ENCODE peak calls at places on chromosomes 6 and 20, in seven cellular contexts. One of them, this sample, is unnamed.

GRCh38 chr20:63248835-63249591 is 5.2 kb downstream of the NKAIN4 start:
- DNase-seq in prostate gland: no peak
- DNase-seq in stimulated activated naive CD8-positive, alpha-beta T cell treated with anti-CD3 and anti-CD28 coated beads, Interleukin-15, Interleukin-2, amounts not matched to agents 100 U/mL and 50 U/mL, for 24 hours: no peak
- DNase-seq in effector CD4-positive, alpha-beta T cell: no peak
- DNase-seq in upper lobe of right lung: no peak
- DNase-seq in AG20443: no peak
- DNase-seq in left ventricle myocardium inferior: no peak
- DNase-seq in this sample: no peak

GRCh38 chr6:74074609-74075008 is 378.6 kb downstream of the CD109 start:
- DNase-seq in left ventricle myocardium inferior: no peak
- DNase-seq in prostate gland: no peak
- DNase-seq in upper lobe of right lung: no peak
- DNase-seq in effector CD4-positive, alpha-beta T cell: no peak
- DNase-seq in AG20443: no peak
- DNase-seq in stimulated activated naive CD8-positive, alpha-beta T cell treated with anti-CD3 and anti-CD28 coated beads, Interleukin-15, Interleukin-2, amounts not matched to agents 100 U/mL and 50 U/mL, for 24 hours: no peak
- DNase-seq in this sample: no peak

GRCh38 chr6:128516514-128516898 is 3.9 kb downstream of the PTPRK start:
- DNase-seq in effector CD4-positive, alpha-beta T cell: no peak
- DNase-seq in prostate gland: no peak
- DNase-seq in AG20443: peak
- DNase-seq in left ventricle myocardium inferior: no peak
- DNase-seq in stimulated activated naive CD8-positive, alpha-beta T cell treated with anti-CD3 and anti-CD28 coated beads, Interleukin-15, Interleukin-2, amounts not matched to agents 100 U/mL and 50 U/mL, for 24 hours: no peak
- DNase-seq in upper lobe of right lung: no peak
- DNase-seq in this sample: peak

GRCh38 chr6:44977406-44977740 is 350.8 kb upstream of the RUNX2 start:
- DNase-seq in effector CD4-positive, alpha-beta T cell: no peak
- DNase-seq in AG20443: no peak
- DNase-seq in stimulated activated naive CD8-positive, alpha-beta T cell treated with anti-CD3 and anti-CD28 coated beads, Interleukin-15, Interleukin-2, amounts not matched to agents 100 U/mL and 50 U/mL, for 24 hours: no peak
- DNase-seq in upper lobe of right lung: no peak
- DNase-seq in prostate gland: no peak
- DNase-seq in left ventricle myocardium inferior: no peak
- DNase-seq in this sample: no peak

GRCh38 chr20:59082981-59083380 is 40.4 kb upstream of the PRELID3B start:
- DNase-seq in left ventricle myocardium inferior: no peak
- DNase-seq in effector CD4-positive, alpha-beta T cell: no peak
- DNase-seq in stimulated activated naive CD8-positive, alpha-beta T cell treated with anti-CD3 and anti-CD28 coated beads, Interleukin-15, Interleukin-2, amounts not matched to agents 100 U/mL and 50 U/mL, for 24 hours: no peak
- DNase-seq in prostate gland: no peak
- DNase-seq in upper lobe of right lung: no peak
- DNase-seq in AG20443: peak
- DNase-seq in this sample: peak

GRCh38 chr6:109869398-109870165 is 108.5 kb upstream of the GPR6 start:
- DNase-seq in prostate gland: no peak
- DNase-seq in stimulated activated naive CD8-positive, alpha-beta T cell treated with anti-CD3 and anti-CD28 coated beads, Interleukin-15, Interleukin-2, amounts not matched to agents 100 U/mL and 50 U/mL, for 24 hours: no peak
- DNase-seq in upper lobe of right lung: no peak
- DNase-seq in AG20443: no peak
- DNase-seq in effector CD4-positive, alpha-beta T cell: no peak
- DNase-seq in left ventricle myocardium inferior: no peak
- DNase-seq in this sample: peak

GRCh38 chr20:54294094-54294493 is 86.2 kb downstream of the PFDN4 start:
- DNase-seq in AG20443: no peak
- DNase-seq in left ventricle myocardium inferior: no peak
- DNase-seq in upper lobe of right lung: no peak
- DNase-seq in stimulated activated naive CD8-positive, alpha-beta T cell treated with anti-CD3 and anti-CD28 coated beads, Interleukin-15, Interleukin-2, amounts not matched to agents 100 U/mL and 50 U/mL, for 24 hours: no peak
- DNase-seq in prostate gland: no peak
- DNase-seq in effector CD4-positive, alpha-beta T cell: no peak
- DNase-seq in this sample: no peak

GRCh38 chr6:42507195-42507594 is 55.5 kb upstream of the TRERF1 start:
- DNase-seq in AG20443: no peak
- DNase-seq in left ventricle myocardium inferior: no peak
- DNase-seq in prostate gland: no peak
- DNase-seq in stimulated activated naive CD8-positive, alpha-beta T cell treated with anti-CD3 and anti-CD28 coated beads, Interleukin-15, Interleukin-2, amounts not matched to agents 100 U/mL and 50 U/mL, for 24 hours: no peak
- DNase-seq in effector CD4-positive, alpha-beta T cell: no peak
- DNase-seq in upper lobe of right lung: no peak
- DNase-seq in this sample: no peak

GRCh38 chr20:40673442-40673841 is 15.6 kb downstream of the MAFB start:
- DNase-seq in prostate gland: peak
- DNase-seq in AG20443: no peak
- DNase-seq in stimulated activated naive CD8-positive, alpha-beta T cell treated with anti-CD3 and anti-CD28 coated beads, Interleukin-15, Interleukin-2, amounts not matched to agents 100 U/mL and 50 U/mL, for 24 hours: no peak
- DNase-seq in effector CD4-positive, alpha-beta T cell: no peak
- DNase-seq in left ventricle myocardium inferior: no peak
- DNase-seq in upper lobe of right lung: no peak
- DNase-seq in this sample: no peak

GRCh38 chr6:7156666-7157278 is 49.0 kb downstream of the RREB1 start:
- DNase-seq in effector CD4-positive, alpha-beta T cell: no peak
- DNase-seq in AG20443: peak
- DNase-seq in upper lobe of right lung: no peak
- DNase-seq in stimulated activated naive CD8-positive, alpha-beta T cell treated with anti-CD3 and anti-CD28 coated beads, Interleukin-15, Interleukin-2, amounts not matched to agents 100 U/mL and 50 U/mL, for 24 hours: no peak
- DNase-seq in left ventricle myocardium inferior: no peak
- DNase-seq in prostate gland: no peak
- DNase-seq in this sample: peak

GRCh38 chr6:158755636-158756035 is 63.5 kb downstream of the EZR start:
- DNase-seq in prostate gland: no peak
- DNase-seq in AG20443: no peak
- DNase-seq in upper lobe of right lung: no peak
- DNase-seq in stimulated activated naive CD8-positive, alpha-beta T cell treated with anti-CD3 and anti-CD28 coated beads, Interleukin-15, Interleukin-2, amounts not matched to agents 100 U/mL and 50 U/mL, for 24 hours: no peak
- DNase-seq in effector CD4-positive, alpha-beta T cell: no peak
- DNase-seq in left ventricle myocardium inferior: no peak
- DNase-seq in this sample: no peak

GRCh38 chr6:7730852-7731251 is 5.0 kb downstream of the BMP6 start:
- DNase-seq in upper lobe of right lung: no peak
- DNase-seq in effector CD4-positive, alpha-beta T cell: no peak
- DNase-seq in AG20443: peak
- DNase-seq in left ventricle myocardium inferior: no peak
- DNase-seq in prostate gland: no peak
- DNase-seq in stimulated activated naive CD8-positive, alpha-beta T cell treated with anti-CD3 and anti-CD28 coated beads, Interleukin-15, Interleukin-2, amounts not matched to agents 100 U/mL and 50 U/mL, for 24 hours: no peak
- DNase-seq in this sample: peak

GRCh38 chr20:38298768-38299288 is 5.1 kb upstream of the BPI start:
- DNase-seq in left ventricle myocardium inferior: peak
- DNase-seq in stimulated activated naive CD8-positive, alpha-beta T cell treated with anti-CD3 and anti-CD28 coated beads, Interleukin-15, Interleukin-2, amounts not matched to agents 100 U/mL and 50 U/mL, for 24 hours: no peak
- DNase-seq in AG20443: peak
- DNase-seq in prostate gland: peak
- DNase-seq in upper lobe of right lung: peak
- DNase-seq in effector CD4-positive, alpha-beta T cell: no peak
- DNase-seq in this sample: peak

GRCh38 chr6:99241905-99242534 is 107.5 kb downstream of the FAXC start:
- DNase-seq in effector CD4-positive, alpha-beta T cell: no peak
- DNase-seq in upper lobe of right lung: no peak
- DNase-seq in stimulated activated naive CD8-positive, alpha-beta T cell treated with anti-CD3 and anti-CD28 coated beads, Interleukin-15, Interleukin-2, amounts not matched to agents 100 U/mL and 50 U/mL, for 24 hours: no peak
- DNase-seq in left ventricle myocardium inferior: no peak
- DNase-seq in prostate gland: peak
- DNase-seq in AG20443: peak
- DNase-seq in this sample: peak

GRCh38 chr6:126716826-126717514 is 377.1 kb downstream of the CENPW start:
- DNase-seq in stimulated activated naive CD8-positive, alpha-beta T cell treated with anti-CD3 and anti-CD28 coated beads, Interleukin-15, Interleukin-2, amounts not matched to agents 100 U/mL and 50 U/mL, for 24 hours: no peak
- DNase-seq in upper lobe of right lung: no peak
- DNase-seq in left ventricle myocardium inferior: no peak
- DNase-seq in effector CD4-positive, alpha-beta T cell: no peak
- DNase-seq in AG20443: no peak
- DNase-seq in prostate gland: no peak
- DNase-seq in this sample: no peak

GRCh38 chr20:45317826-45318225 is 9.7 kb upstream of the MATN4 start:
- DNase-seq in prostate gland: no peak
- DNase-seq in effector CD4-positive, alpha-beta T cell: no peak
- DNase-seq in upper lobe of right lung: no peak
- DNase-seq in AG20443: no peak
- DNase-seq in stimulated activated naive CD8-positive, alpha-beta T cell treated with anti-CD3 and anti-CD28 coated beads, Interleukin-15, Interleukin-2, amounts not matched to agents 100 U/mL and 50 U/mL, for 24 hours: no peak
- DNase-seq in left ventricle myocardium inferior: no peak
- DNase-seq in this sample: no peak

GRCh38 chr6:66068033-66068432 is 361.0 kb upstream of the EYS start:
- DNase-seq in prostate gland: no peak
- DNase-seq in AG20443: no peak
- DNase-seq in effector CD4-positive, alpha-beta T cell: no peak
- DNase-seq in upper lobe of right lung: no peak
- DNase-seq in stimulated activated naive CD8-positive, alpha-beta T cell treated with anti-CD3 and anti-CD28 coated beads, Interleukin-15, Interleukin-2, amounts not matched to agents 100 U/mL and 50 U/mL, for 24 hours: no peak
- DNase-seq in left ventricle myocardium inferior: no peak
- DNase-seq in this sample: no peak

GRCh38 chr6:143449731-143450452 is 603 bp downstream of the ADAT2 start:
- DNase-seq in upper lobe of right lung: no peak
- DNase-seq in left ventricle myocardium inferior: no peak
- DNase-seq in effector CD4-positive, alpha-beta T cell: peak
- DNase-seq in prostate gland: peak
- DNase-seq in stimulated activated naive CD8-positive, alpha-beta T cell treated with anti-CD3 and anti-CD28 coated beads, Interleukin-15, Interleukin-2, amounts not matched to agents 100 U/mL and 50 U/mL, for 24 hours: peak
- DNase-seq in AG20443: peak
- DNase-seq in this sample: peak

GRCh38 chr6:111872521-111873177 is 603 bp downstream of the FYN start:
- DNase-seq in AG20443: peak
- DNase-seq in effector CD4-positive, alpha-beta T cell: peak
- DNase-seq in prostate gland: no peak
- DNase-seq in upper lobe of right lung: no peak
- DNase-seq in stimulated activated naive CD8-positive, alpha-beta T cell treated with anti-CD3 and anti-CD28 coated beads, Interleukin-15, Interleukin-2, amounts not matched to agents 100 U/mL and 50 U/mL, for 24 hours: peak
- DNase-seq in left ventricle myocardium inferior: peak
- DNase-seq in this sample: peak

GRCh38 chr6:120556491-120556890 is 777.8 kb downstream of the TBC1D32 start:
- DNase-seq in prostate gland: no peak
- DNase-seq in left ventricle myocardium inferior: no peak
- DNase-seq in upper lobe of right lung: no peak
- DNase-seq in effector CD4-positive, alpha-beta T cell: no peak
- DNase-seq in AG20443: no peak
- DNase-seq in stimulated activated naive CD8-positive, alpha-beta T cell treated with anti-CD3 and anti-CD28 coated beads, Interleukin-15, Interleukin-2, amounts not matched to agents 100 U/mL and 50 U/mL, for 24 hours: no peak
- DNase-seq in this sample: no peak

GRCh38 chr20:48189177-48189576 is 403.9 kb upstream of the SULF2 start:
- DNase-seq in stimulated activated naive CD8-positive, alpha-beta T cell treated with anti-CD3 and anti-CD28 coated beads, Interleukin-15, Interleukin-2, amounts not matched to agents 100 U/mL and 50 U/mL, for 24 hours: no peak
- DNase-seq in upper lobe of right lung: no peak
- DNase-seq in prostate gland: peak
- DNase-seq in effector CD4-positive, alpha-beta T cell: no peak
- DNase-seq in left ventricle myocardium inferior: no peak
- DNase-seq in AG20443: peak
- DNase-seq in this sample: peak

GRCh38 chr6:150417899-150418824 is 49.4 kb downstream of the IYD start:
- DNase-seq in left ventricle myocardium inferior: no peak
- DNase-seq in effector CD4-positive, alpha-beta T cell: no peak
- DNase-seq in AG20443: peak
- DNase-seq in stimulated activated naive CD8-positive, alpha-beta T cell treated with anti-CD3 and anti-CD28 coated beads, Interleukin-15, Interleukin-2, amounts not matched to agents 100 U/mL and 50 U/mL, for 24 hours: no peak
- DNase-seq in upper lobe of right lung: no peak
- DNase-seq in prostate gland: peak
- DNase-seq in this sample: peak

GRCh38 chr6:135819665-135820064 is 31.8 kb upstream of the PDE7B start:
- DNase-seq in prostate gland: no peak
- DNase-seq in effector CD4-positive, alpha-beta T cell: no peak
- DNase-seq in stimulated activated naive CD8-positive, alpha-beta T cell treated with anti-CD3 and anti-CD28 coated beads, Interleukin-15, Interleukin-2, amounts not matched to agents 100 U/mL and 50 U/mL, for 24 hours: no peak
- DNase-seq in left ventricle myocardium inferior: no peak
- DNase-seq in upper lobe of right lung: no peak
- DNase-seq in AG20443: no peak
- DNase-seq in this sample: no peak

GRCh38 chr6:62740596-62740995 is 454.6 kb upstream of the KHDRBS2 start:
- DNase-seq in prostate gland: no peak
- DNase-seq in effector CD4-positive, alpha-beta T cell: no peak
- DNase-seq in upper lobe of right lung: no peak
- DNase-seq in AG20443: no peak
- DNase-seq in left ventricle myocardium inferior: no peak
- DNase-seq in stimulated activated naive CD8-positive, alpha-beta T cell treated with anti-CD3 and anti-CD28 coated beads, Interleukin-15, Interleukin-2, amounts not matched to agents 100 U/mL and 50 U/mL, for 24 hours: no peak
- DNase-seq in this sample: no peak

GRCh38 chr20:38084425-38084951 is 50.9 kb downstream of the RPRD1B start:
- DNase-seq in prostate gland: peak
- DNase-seq in AG20443: peak
- DNase-seq in left ventricle myocardium inferior: no peak
- DNase-seq in stimulated activated naive CD8-positive, alpha-beta T cell treated with anti-CD3 and anti-CD28 coated beads, Interleukin-15, Interleukin-2, amounts not matched to agents 100 U/mL and 50 U/mL, for 24 hours: no peak
- DNase-seq in effector CD4-positive, alpha-beta T cell: no peak
- DNase-seq in upper lobe of right lung: no peak
- DNase-seq in this sample: peak